ENCODE peak calls at places on chromosome X, in nine cellular contexts. U is A549, Z is HFFc6, R is psoas muscle, S is suprapubic skin, F is right lobe of liver, W is nephron progenitor cell, V is breast epithelium, N is endodermal cell. I is an unnamed sample.
A peak's percentile ranks its signal among the peaks of the same experiment; 100 is the strongest.

GRCh38 chrX:46575586-46575985 is 2.0 kb downstream of the CHST7 start:
- DNase-seq in F (no peak), R (no peak), N (peak; percentile 44), W (no peak), V (no peak), U (no peak), Z (no peak), S (no peak), I (no peak)

GRCh38 chrX:9775930-9776329 is 10.3 kb upstream of the GPR143 start:
- DNase-seq in R (no peak), S (no peak), W (no peak), U (no peak), V (no peak), Z (no peak), F (no peak), N (no peak), I (no peak)

GRCh38 chrX:16946361-16946964 is at the start of gene REPS2:
- DNase-seq in U (peak; percentile 68), N (peak; percentile 98), S (peak; percentile 86), F (peak; percentile 90), Z (peak; percentile 3), R (peak; percentile 86), W (peak; percentile 94), V (peak; percentile 86), I (peak; percentile 75)

GRCh38 chrX:100424012-100424411 is 13.9 kb upstream of the PCDH19 start:
- DNase-seq in W (no peak), V (no peak), N (peak; percentile 75), S (no peak), Z (no peak), U (no peak), F (no peak), R (no peak), I (no peak)

GRCh38 chrX:1903380-1903935 is 288.6 kb downstream of the ASMT start:
- DNase-seq in R (no peak), W (no peak), F (no peak), N (no peak), V (no peak), S (no peak), U (peak; percentile 91), Z (peak; percentile 29), I (no peak)

GRCh38 chrX:11864171-11864570 is 106.1 kb downstream of the MSL3 start:
- DNase-seq in V (no peak), R (no peak), W (no peak), U (no peak), S (no peak), F (no peak), N (no peak), Z (no peak), I (no peak)

GRCh38 chrX:18290200-18290599 is 64.3 kb downstream of the SCML2 start:
- DNase-seq in F (no peak), N (no peak), R (no peak), W (peak; percentile 14), V (no peak), S (no peak), U (no peak), Z (no peak), I (no peak)

GRCh38 chrX:77785400-77785745 is 643 bp downstream of the ATRX start:
- DNase-seq in S (no peak), N (peak; percentile 59), F (no peak), R (no peak), W (peak; percentile 18), V (no peak), Z (no peak), U (peak; percentile 40), I (no peak)

GRCh38 chrX:108186811-108187210 is 95.2 kb downstream of the ATG4A start:
- DNase-seq in U (peak; percentile 48), V (no peak), N (no peak), S (no peak), W (no peak), R (no peak), Z (peak; percentile 58), F (no peak), I (no peak)

GRCh38 chrX:97931586-97931985 is 1047.9 kb downstream of the RPA4 start:
- DNase-seq in V (no peak), W (no peak), F (no peak), S (no peak), R (no peak), Z (no peak), N (no peak), U (no peak), I (no peak)

GRCh38 chrX:101931104-101931493 is 728 bp downstream of the ZMAT1 start:
- DNase-seq in N (no peak), W (no peak), V (no peak), R (no peak), S (no peak), F (no peak), U (peak; percentile 0), Z (no peak), I (no peak)

GRCh38 chrX:6460893-6461490 is 73.9 kb downstream of the VCX3A start:
- DNase-seq in R (no peak), Z (no peak), V (no peak), W (no peak), F (no peak), U (no peak), S (no peak), N (no peak), I (no peak)

GRCh38 chrX:155864655-155865054 is 16.5 kb upstream of the VAMP7 start:
- DNase-seq in U (peak; percentile 25), V (no peak), W (no peak), F (no peak), R (no peak), Z (peak; percentile 28), S (no peak), N (no peak), I (no peak)
- TF ChIP-seq CTCF in U (no peak), V (no peak), W (no peak), F (no peak), R (no peak), Z (peak; percentile 53), S (no peak), N (peak; percentile 55), I (no peak)

DNA sequence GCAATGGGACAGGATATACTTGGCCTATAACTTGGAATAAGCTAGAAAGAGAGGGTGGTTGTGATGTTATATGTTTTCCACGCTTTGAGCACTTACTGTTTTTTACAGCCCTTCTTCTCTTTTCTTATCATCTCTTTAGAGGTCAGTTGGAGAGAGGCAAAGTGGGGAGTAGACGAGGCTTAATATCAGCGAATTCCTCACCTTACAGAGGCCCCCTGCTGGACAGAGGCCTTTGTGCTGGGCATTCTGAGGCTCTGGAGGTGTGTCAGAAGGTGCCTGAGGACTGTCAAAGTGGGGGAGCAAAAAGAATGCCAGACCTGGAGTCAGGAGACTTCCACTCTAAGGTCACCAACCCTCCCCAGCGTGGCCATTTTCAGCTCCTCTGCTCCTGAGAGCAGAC is 42.5 kb downstream of the MAMLD1 start:
- DNase-seq in U (peak; percentile 11), R (no peak), S (no peak), N (peak; percentile 68), F (no peak), Z (no peak), V (no peak), W (no peak), I (no peak)
- TF ChIP-seq CTCF in U (no peak), R (no peak), S (no peak), N (peak; percentile 63), F (peak; percentile 15), Z (peak; percentile 37), V (no peak), W (peak; percentile 7), I (no peak)

GRCh38 chrX:68719181-68719903 is 71.9 kb downstream of the STARD8 start:
- DNase-seq in Z (no peak), R (peak; percentile 18), U (no peak), S (peak; percentile 51), W (no peak), F (no peak), V (no peak), N (no peak), I (no peak)

GRCh38 chrX:68718443-68718820 is 71.0 kb downstream of the STARD8 start:
- DNase-seq in F (no peak), Z (no peak), N (no peak), W (no peak), R (peak; percentile 18), V (no peak), U (no peak), S (peak; percentile 44), I (no peak)

GRCh38 chrX:68721546-68721945 is 74.1 kb downstream of the STARD8 start:
- DNase-seq in U (no peak), Z (no peak), F (no peak), S (peak; percentile 28), N (no peak), R (no peak), V (no peak), W (no peak), I (no peak)

GRCh38 chrX:68720851-68721250 is 73.4 kb downstream of the STARD8 start:
- DNase-seq in Z (no peak), R (no peak), N (no peak), U (no peak), F (no peak), V (no peak), W (no peak), S (peak; percentile 19), I (no peak)

DNA sequence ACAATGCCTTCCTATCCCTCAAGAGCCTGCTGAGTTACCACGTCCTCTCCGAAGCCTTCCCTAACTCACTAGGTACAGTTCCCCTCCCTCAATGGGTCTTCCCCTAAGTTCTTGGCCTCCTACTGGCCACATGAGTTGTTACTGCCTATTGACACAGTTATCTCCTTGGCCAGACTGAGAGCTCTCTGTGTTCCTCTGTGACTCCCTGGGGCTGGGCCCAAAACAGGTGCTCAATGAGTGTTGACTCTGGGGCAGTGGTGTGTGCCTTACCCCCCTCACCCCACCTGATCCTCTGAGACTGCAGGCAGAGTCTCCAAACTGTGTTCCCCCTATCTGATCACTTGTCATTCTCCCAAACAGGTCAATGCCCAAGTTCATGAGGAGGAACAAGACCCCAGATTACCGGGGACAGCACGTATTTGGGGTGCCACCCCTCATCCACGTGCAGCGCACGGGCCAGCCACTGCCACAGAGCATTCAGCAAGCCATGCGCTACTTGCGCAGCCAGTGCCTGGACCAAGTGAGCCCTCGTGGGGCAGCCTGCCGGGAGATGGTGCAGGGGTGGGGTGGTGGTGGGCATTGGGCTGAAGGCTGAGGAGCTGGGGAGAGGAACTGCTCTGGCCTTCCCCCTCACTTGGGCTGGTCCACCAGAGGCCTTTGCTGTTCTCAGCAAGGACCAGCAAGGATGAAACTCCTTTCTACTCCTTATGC is 72.6 kb downstream of the STARD8 start:
- DNase-seq in S (peak; percentile 35), V (no peak), Z (no peak), R (peak; percentile 32), F (no peak), U (peak; percentile 16), N (peak; percentile 57), W (no peak), I (no peak)
- TF ChIP-seq CTCF in S (no peak), V (no peak), Z (peak; percentile 52), R (no peak), F (peak; percentile 11), U (no peak), N (peak; percentile 65), W (no peak), I (peak; percentile 15)

GRCh38 chrX:64097891-64098290 is 107.6 kb downstream of the AMER1 start:
- DNase-seq in Z (no peak), N (no peak), S (no peak), W (no peak), F (no peak), V (no peak), U (no peak), R (no peak), I (no peak)

DNA sequence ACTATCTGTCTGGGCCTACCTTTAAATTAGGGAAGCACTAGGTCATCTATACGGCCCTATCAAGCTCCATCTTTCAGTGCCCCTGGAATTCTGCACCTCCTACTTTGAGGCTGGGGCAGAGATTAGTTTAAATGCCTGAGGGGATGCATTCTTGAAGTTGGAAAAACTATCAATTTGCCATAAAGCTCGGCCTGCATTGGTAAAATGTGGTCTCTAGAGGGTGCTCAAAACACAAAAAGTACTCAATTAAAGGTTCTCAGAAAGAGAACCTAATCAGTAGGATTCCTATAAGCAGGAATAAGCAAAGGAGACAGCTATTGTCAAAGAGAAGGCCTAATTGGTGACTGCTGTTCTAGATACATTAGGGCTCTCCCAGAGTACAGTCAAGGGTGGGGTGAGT is 111.7 kb downstream of the AMER1 start:
- DNase-seq in S (no peak), W (peak; percentile 2), R (no peak), Z (peak; percentile 13), V (no peak), U (peak; percentile 0), N (peak; percentile 63), F (no peak), I (no peak)
- TF ChIP-seq CTCF in S (peak; percentile 13), W (peak; percentile 21), R (peak; percentile 41), Z (peak; percentile 57), V (no peak), U (no peak), N (peak; percentile 65), F (peak; percentile 42), I (no peak)

I was measured in CD14-positive monocyte.